ENCODE peak calls at places on chromosomes 12 and 14, in eight cellular contexts. Q is cardiac muscle cell, G is fibroblast of pulmonary artery, C is adrenal gland, V is thoracic aorta, O is GM12865, T is cardiac fibroblast, N is foreskin fibroblast. I is an unnamed sample.

GRCh38 chr14:88005978-88006851 is 1.3 kb downstream of the GPR65 start:
- DNase-seq in Q (no peak), G (no peak), C (peak; percentile 20), V (no peak), O (peak; percentile 90), T (no peak), N (no peak), I (no peak)

GRCh38 chr12:53971129-53971528 is 1.8 kb upstream of the HOXC11 start:
- DNase-seq in Q (no peak), G (no peak), C (no peak), V (no peak), O (no peak), T (no peak), N (no peak), I (no peak)

GRCh38 chr14:89465894-89466293 is 48.9 kb upstream of the FOXN3 start:
- DNase-seq in Q (no peak), G (no peak), C (no peak), V (no peak), O (no peak), T (no peak), N (no peak), I (no peak)

GRCh38 chr12:12903642-12904609 is 12.6 kb downstream of the GPRC5A start:
- DNase-seq in Q (no peak), G (no peak), C (no peak), V (no peak), O (no peak), T (no peak), N (no peak), I (no peak)

GRCh38 chr14:102554835-102555819 is 37.3 kb upstream of the RCOR1 start:
- DNase-seq in Q (peak; percentile 75), G (peak; percentile 41), C (peak; percentile 40), V (peak; percentile 13), O (peak; percentile 57), T (peak; percentile 55), N (no peak), I (no peak)

GRCh38 chr14:81432171-81432570 is 32.0 kb upstream of the STON2 start:
- DNase-seq in Q (no peak), G (no peak), C (no peak), V (no peak), O (no peak), T (no peak), N (no peak), I (no peak)

GRCh38 chr12:12870454-12870853 is 20.9 kb upstream of the GPRC5A start:
- DNase-seq in Q (no peak), G (peak; percentile 89), C (no peak), V (no peak), O (no peak), T (peak; percentile 83), N (peak; percentile 98), I (no peak)

GRCh38 chr14:56730468-56731145 is 79.7 kb downstream of the OTX2 start:
- DNase-seq in Q (peak; percentile 34), G (no peak), C (no peak), V (no peak), O (no peak), T (no peak), N (no peak), I (no peak)

GRCh38 chr12:63419119-63419518 is 249.2 kb downstream of the DPY19L2 start:
- DNase-seq in Q (no peak), G (no peak), C (no peak), V (no peak), O (no peak), T (no peak), N (no peak), I (no peak)

GRCh38 chr12:58640314-58640713 is 280.0 kb downstream of the LRIG3 start:
- DNase-seq in Q (no peak), G (peak; percentile 9), C (no peak), V (no peak), O (no peak), T (no peak), N (no peak), I (no peak)

GRCh38 chr12:22683131-22683530 is 58.2 kb downstream of the ETNK1 start:
- DNase-seq in Q (no peak), G (no peak), C (no peak), V (no peak), O (no peak), T (no peak), N (no peak), I (no peak)

GRCh38 chr12:55700255-55701018 is 7.3 kb downstream of the ITGA7 start:
- DNase-seq in Q (no peak), G (no peak), C (no peak), V (no peak), O (no peak), T (no peak), N (no peak), I (no peak)

GRCh38 chr12:117143008-117143532 is 43.9 kb upstream of the TESC start:
- DNase-seq in Q (no peak), G (no peak), C (no peak), V (no peak), O (peak; percentile 81), T (no peak), N (no peak), I (no peak)

GRCh38 chr12:27300251-27300650 is 32.4 kb upstream of the BMAL2 start:
- DNase-seq in Q (no peak), G (no peak), C (no peak), V (no peak), O (no peak), T (no peak), N (no peak), I (no peak)

GRCh38 chr12:104736307-104736706 is 221.8 kb downstream of the SLC41A2 start:
- DNase-seq in Q (no peak), G (peak; percentile 66), C (no peak), V (no peak), O (no peak), T (peak; percentile 89), N (peak; percentile 89), I (peak; percentile 88)

DNA sequence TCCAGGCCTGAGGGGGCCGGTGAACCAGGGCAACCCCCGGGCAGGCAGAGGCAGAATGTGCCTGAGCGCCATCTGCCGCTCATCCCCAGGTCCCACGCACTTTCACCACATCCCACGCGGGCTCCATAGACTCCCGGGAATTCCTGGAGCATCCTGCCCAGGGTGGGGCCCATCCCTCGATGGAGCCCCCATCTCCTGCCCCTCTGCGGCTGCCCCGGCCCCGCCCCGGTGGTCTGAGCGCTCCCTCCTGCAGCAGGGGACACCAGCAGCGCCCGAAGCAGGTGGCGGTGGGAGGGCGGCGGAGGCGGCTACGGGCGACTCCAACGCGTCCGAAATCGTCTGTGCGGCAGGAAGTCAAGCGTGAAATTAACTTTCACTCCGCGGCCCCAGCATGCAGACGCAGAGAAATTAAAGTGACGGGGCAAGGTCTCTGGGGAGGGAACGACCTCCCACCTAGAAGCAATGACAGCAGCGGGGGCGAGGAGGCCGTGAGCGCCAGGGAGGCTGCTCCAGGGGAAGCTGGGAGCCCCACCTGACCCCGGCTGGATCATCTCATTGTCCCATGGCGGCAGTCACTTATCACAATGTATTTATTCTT is 122.2 kb downstream of the NCOR2 start:
- DNase-seq in Q (no peak), G (no peak), C (no peak), V (no peak), O (no peak), T (no peak), N (no peak), I (no peak)
- TF ChIP-seq CTCF in Q (no peak), G (no peak), C (no peak), V (no peak), O (no peak), T (no peak), N (no peak), I (peak; percentile 29)

DNA sequence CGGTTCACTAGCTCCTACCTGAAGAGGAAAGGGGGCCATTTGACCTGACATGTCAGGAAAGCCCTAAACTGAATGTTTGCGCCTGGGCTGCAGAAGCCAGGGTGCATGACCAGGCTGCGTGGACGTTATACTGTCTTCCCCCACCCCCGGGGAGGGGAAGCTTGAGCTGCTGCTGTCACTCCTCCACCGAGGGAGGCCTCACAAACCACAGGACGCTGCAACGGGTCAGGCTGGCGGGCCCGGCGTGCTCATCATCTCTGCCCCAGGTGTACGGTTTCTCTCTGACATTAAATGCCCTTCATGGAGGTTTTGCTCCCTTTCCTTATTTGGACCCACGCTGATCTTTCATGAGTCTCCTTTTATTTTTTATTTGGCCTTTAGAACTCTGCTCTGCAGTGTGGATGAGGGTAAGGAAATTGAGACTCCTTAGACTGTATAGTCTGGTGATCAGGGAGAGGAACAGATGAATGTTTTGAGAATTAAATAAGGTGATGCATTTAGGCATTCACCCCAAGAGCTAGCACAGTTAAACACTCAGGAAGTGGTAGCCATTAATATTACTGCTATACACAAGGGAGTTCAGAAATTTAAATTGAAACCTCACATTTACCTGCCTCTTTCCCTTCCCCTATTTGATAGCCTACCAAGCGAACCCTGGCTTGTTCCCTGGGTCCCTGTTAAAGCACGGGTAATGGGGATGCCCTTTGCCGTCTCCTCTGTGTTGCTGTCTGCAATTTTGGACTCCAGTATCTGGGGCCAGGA is 18.1 kb downstream of the WNT5B start:
- DNase-seq in Q (no peak), G (no peak), C (no peak), V (no peak), O (no peak), T (no peak), N (no peak), I (no peak)
- TF ChIP-seq CTCF in Q (no peak), G (no peak), C (no peak), V (no peak), O (no peak), T (no peak), N (no peak), I (no peak)

GRCh38 chr12:65387396-65387795 is 108.9 kb downstream of the MSRB3 start:
- DNase-seq in Q (no peak), G (no peak), C (no peak), V (no peak), O (no peak), T (no peak), N (no peak), I (no peak)

GRCh38 chr12:65384240-65384639 is 105.8 kb downstream of the MSRB3 start:
- DNase-seq in Q (no peak), G (no peak), C (no peak), V (no peak), O (no peak), T (no peak), N (no peak), I (no peak)

DNA sequence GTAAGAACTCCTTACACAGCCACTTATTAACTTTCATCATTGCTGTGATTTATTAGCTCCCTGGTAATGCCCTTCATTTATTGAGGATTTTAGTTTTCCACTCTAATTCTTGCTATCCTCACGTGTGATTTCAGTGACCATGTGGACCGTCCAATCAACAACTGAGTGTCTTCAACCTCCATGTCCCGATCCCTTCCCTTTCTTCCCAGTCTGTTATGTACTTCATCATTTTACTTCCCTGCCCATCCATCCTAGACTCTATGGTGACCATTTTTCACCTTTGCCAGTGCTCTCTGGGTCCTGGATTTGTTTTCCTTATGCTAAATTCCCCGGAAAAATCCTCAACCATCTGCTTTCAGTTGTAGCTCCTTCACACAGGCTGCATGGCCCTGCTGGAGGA is 111.0 kb downstream of the MSRB3 start:
- DNase-seq in Q (no peak), G (no peak), C (no peak), V (no peak), O (no peak), T (no peak), N (no peak), I (no peak)
- TF ChIP-seq CTCF in Q (no peak), G (no peak), C (no peak), V (no peak), O (no peak), T (no peak), N (no peak), I (no peak)

GRCh38 chr12:65100140-65100539 is 21.0 kb downstream of the WIF1 start:
- DNase-seq in Q (no peak), G (no peak), C (no peak), V (no peak), O (peak; percentile 24), T (no peak), N (peak; percentile 3), I (no peak)
- TF ChIP-seq CTCF in Q (peak; percentile 21), G (no peak), C (no peak), V (no peak), O (peak; percentile 15), T (peak; percentile 20), N (no peak), I (no peak)